ENCODE peak calls at places on chromosomes 5 and 9, in six cellular contexts. O is HCEC 1CT; S is activated CD8-positive, alpha-beta T cell treated with anti-CD3 and anti-CD28 coated beads for 36 hours; M is IMR-90; B is Peyer's patch; X is NAMALWA. U is an unnamed sample.
A peak's percentile ranks its signal among the peaks of the same experiment; 100 is the strongest.

GRCh38 chr5:76114192-76114795 is 31.1 kb downstream of the SV2C start:
- DNase-seq in O (no peak), S (no peak), M (no peak), B (no peak), X (no peak), U (no peak)

GRCh38 chr5:76724871-76725270 is 8.9 kb downstream of the F2R start:
- DNase-seq in O (peak; percentile 61), S (no peak), M (peak; percentile 88), B (no peak), X (no peak), U (peak; percentile 89)

GRCh38 chr5:80884851-80885697 is 75.1 kb upstream of the RASGRF2 start:
- DNase-seq in O (peak; percentile 25), S (no peak), M (peak; percentile 47), B (no peak), X (no peak), U (peak; percentile 20)

GRCh38 chr9:132350861-132351315 is 3.9 kb downstream of the SETX start:
- DNase-seq in O (no peak), S (peak; percentile 62), M (peak; percentile 6), B (no peak), X (peak; percentile 77), U (no peak)

GRCh38 chr9:117286245-117286644 is 128.6 kb downstream of the ASTN2 start:
- DNase-seq in O (no peak), S (no peak), M (no peak), B (no peak), X (no peak), U (no peak)

GRCh38 chr9:22216730-22217160 is 207.6 kb upstream of the CDKN2B start:
- DNase-seq in O (peak; percentile 83), S (no peak), M (peak; percentile 82), B (no peak), X (no peak), U (peak; percentile 63)

GRCh38 chr9:116767219-116767618 is 80.1 kb downstream of the TRIM32 start:
- DNase-seq in O (no peak), S (no peak), M (no peak), B (no peak), X (no peak), U (no peak)

GRCh38 chr5:43973318-43973717 is 370.3 kb downstream of the NNT start:
- DNase-seq in O (no peak), S (no peak), M (peak; percentile 1), B (no peak), X (no peak), U (no peak)

GRCh38 chr9:89664896-89665329 is 60.1 kb downstream of the GADD45G start:
- DNase-seq in O (no peak), S (no peak), M (no peak), B (peak; percentile 82), X (no peak), U (no peak)

GRCh38 chr9:91474656-91475055 is 51.0 kb upstream of the NFIL3 start:
- DNase-seq in O (peak; percentile 12), S (no peak), M (peak; percentile 73), B (no peak), X (no peak), U (peak; percentile 43)

GRCh38 chr9:120619751-120620655 is 40.0 kb upstream of the CDK5RAP2 start:
- DNase-seq in O (peak; percentile 61), S (peak; percentile 79), M (peak; percentile 74), B (no peak), X (peak; percentile 78), U (peak; percentile 67)

GRCh38 chr9:14887149-14887548 is 23.1 kb downstream of the FREM1 start:
- DNase-seq in O (no peak), S (no peak), M (no peak), B (no peak), X (no peak), U (no peak)

GRCh38 chr5:34914671-34915138 is 599 bp downstream of the RAD1 start:
- DNase-seq in O (peak; percentile 49), S (peak; percentile 12), M (peak; percentile 29), B (peak; percentile 54), X (peak; percentile 59), U (peak; percentile 13)

GRCh38 chr5:17069995-17070405 is 133.9 kb upstream of the MYO10 start:
- DNase-seq in O (no peak), S (no peak), M (no peak), B (peak; percentile 72), X (no peak), U (no peak)

GRCh38 chr5:157670662-157671591 is at the start of gene C5orf52:
- DNase-seq in O (peak; percentile 12), S (peak; percentile 27), M (peak; percentile 14), B (peak; percentile 77), X (peak; percentile 13), U (peak; percentile 18)

GRCh38 chr9:4280605-4281004 is 19.3 kb downstream of the GLIS3 start:
- DNase-seq in O (no peak), S (no peak), M (no peak), B (no peak), X (no peak), U (no peak)

GRCh38 chr5:134547999-134548626 is 22.6 kb downstream of the JADE2 start:
- DNase-seq in O (no peak), S (no peak), M (no peak), B (no peak), X (no peak), U (no peak)

GRCh38 chr9:21255538-21256212 is 15.9 kb upstream of the IFNA14 start:
- DNase-seq in O (no peak), S (no peak), M (no peak), B (no peak), X (no peak), U (no peak)

GRCh38 chr5:74555991-74556390 is 84.5 kb downstream of the ENC1 start:
- DNase-seq in O (no peak), S (no peak), M (no peak), B (no peak), X (no peak), U (no peak)